ENCODE peak calls at places on chromosome 14, in ten cellular contexts. R, Z, Y, S, L, U, W, A, P and H are unnamed samples.

GRCh38 chr14:74418031-74418430 is 8.0 kb downstream of the SYNDIG1L start:
- DNase-seq in A (no peak), Y (no peak), S (no peak), L (no peak), W (no peak), R (no peak), P (no peak), Z (no peak), U (no peak), H (no peak)

GRCh38 chr14:99357856-99358390 is 85.9 kb upstream of the BCL11B start:
- DNase-seq in W (no peak), P (no peak), A (no peak), L (no peak), S (no peak), Y (no peak), R (no peak), U (no peak), Z (no peak), H (no peak)

GRCh38 chr14:53900499-53900898 is 56.1 kb downstream of the BMP4 start:
- DNase-seq in W (no peak), Z (no peak), P (no peak), R (no peak), U (no peak), Y (no peak), L (no peak), A (peak), S (no peak), H (no peak)

GRCh38 chr14:33275879-33276278 is 337.2 kb downstream of the NPAS3 start:
- DNase-seq in P (no peak), L (no peak), Y (no peak), W (no peak), Z (no peak), S (no peak), R (no peak), A (no peak), U (no peak), H (no peak)

GRCh38 chr14:59482471-59483331 is 1.5 kb downstream of the L3HYPDH start:
- DNase-seq in A (peak), Y (no peak), W (no peak), R (peak), U (peak), P (peak), L (no peak), S (peak), Z (no peak), H (peak)

GRCh38 chr14:87896393-87897380 is 96.3 kb downstream of the GALC start:
- DNase-seq in S (no peak), A (peak), R (peak), W (peak), U (peak), Y (no peak), L (no peak), Z (no peak), P (peak), H (peak)

GRCh38 chr14:81990312-81990761 is 456.7 kb upstream of the SEL1L start:
- DNase-seq in L (peak), Y (no peak), Z (peak), U (peak), W (peak), S (no peak), R (peak), A (peak), P (no peak), H (peak)

GRCh38 chr14:49960453-49960852 is 67.6 kb downstream of the ARF6 start:
- DNase-seq in U (no peak), W (no peak), Y (no peak), R (no peak), Z (no peak), P (no peak), S (no peak), A (no peak), L (no peak), H (no peak)

GRCh38 chr14:51310453-51311074 is 70.5 kb downstream of the TMX1 start:
- DNase-seq in S (no peak), L (no peak), Y (no peak), P (no peak), W (no peak), Z (no peak), R (no peak), U (no peak), A (peak), H (no peak)

GRCh38 chr14:103067231-103067954 is 10.0 kb upstream of the CDC42BPB start:
- DNase-seq in L (no peak), R (peak), W (no peak), Z (no peak), Y (no peak), A (peak), S (peak), U (peak), P (peak), H (no peak)

GRCh38 chr14:95519699-95520098 is 3.2 kb upstream of the SYNE3 start:
- DNase-seq in S (no peak), U (peak), L (peak), P (peak), Y (peak), W (no peak), R (no peak), Z (peak), A (peak), H (no peak)

GRCh38 chr14:106875503-106875902 is 1349.1 kb downstream of the TMEM121 start:
- DNase-seq in S (no peak), R (peak), A (no peak), Z (no peak), L (peak), U (no peak), Y (no peak), W (no peak), P (no peak), H (no peak)

GRCh38 chr14:26597136-26598080 is at the start of gene NOVA1:
- DNase-seq in S (no peak), Z (no peak), U (no peak), P (peak), R (no peak), W (no peak), L (no peak), Y (no peak), A (peak), H (no peak)

GRCh38 chr14:101078892-101079221 is 175.3 kb upstream of the RTL1 start:
- DNase-seq in L (no peak), P (no peak), W (no peak), Z (no peak), A (no peak), R (no peak), S (no peak), Y (no peak), U (no peak), H (no peak)

GRCh38 chr14:91570021-91570420 is 59.9 kb upstream of the PPP4R3A start:
- DNase-seq in S (no peak), Y (no peak), L (no peak), Z (no peak), A (no peak), W (no peak), P (no peak), U (no peak), R (no peak), H (no peak)

GRCh38 chr14:77100961-77101360 is 2.9 kb downstream of the CIPC start:
- DNase-seq in U (peak), Y (no peak), W (no peak), L (no peak), P (no peak), Z (no peak), A (no peak), R (no peak), S (no peak), H (no peak)

GRCh38 chr14:104996483-104996882 is 10.9 kb downstream of the CLBA1 start:
- DNase-seq in Y (no peak), R (no peak), W (no peak), U (no peak), Z (no peak), P (no peak), A (no peak), S (no peak), L (no peak), H (no peak)

GRCh38 chr14:104424406-104425072 is 155.0 kb upstream of the C14orf180 start:
- DNase-seq in U (no peak), L (no peak), A (peak), W (no peak), R (no peak), S (no peak), P (no peak), Z (no peak), Y (no peak), H (no peak)

GRCh38 chr14:81311128-81311527 is 89.0 kb downstream of the STON2 start:
- DNase-seq in U (no peak), Z (no peak), L (no peak), Y (no peak), S (no peak), W (no peak), P (no peak), R (no peak), A (no peak), H (no peak)

GRCh38 chr14:69335421-69335820 is 62.7 kb downstream of the ERH start:
- DNase-seq in P (peak), S (peak), Z (no peak), Y (no peak), R (no peak), A (no peak), L (no peak), W (no peak), U (peak), H (no peak)

GRCh38 chr14:20262642-20263128 is 23.6 kb downstream of the OR11H4 start:
- DNase-seq in U (peak), W (no peak), A (peak), P (peak), L (no peak), Y (no peak), R (no peak), S (peak), Z (no peak), H (peak)

GRCh38 chr14:67533754-67534085 is 630 bp downstream of the PLEKHH1 start:
- DNase-seq in S (no peak), W (no peak), A (no peak), L (no peak), Y (no peak), P (no peak), Z (no peak), U (no peak), R (no peak), H (no peak)

GRCh38 chr14:33711761-33712160 is 239.1 kb downstream of the EGLN3 start:
- DNase-seq in P (no peak), S (no peak), R (no peak), L (no peak), U (no peak), Y (no peak), Z (no peak), A (no peak), W (no peak), H (no peak)

GRCh38 chr14:61475316-61475715 is 153.9 kb downstream of the PRKCH start:
- DNase-seq in A (peak), R (peak), Z (no peak), S (no peak), Y (no peak), P (no peak), U (peak), W (peak), L (no peak), H (no peak)

GRCh38 chr14:105999361-106000028 is 473.1 kb downstream of the TMEM121 start:
- DNase-seq in U (peak), L (peak), A (no peak), W (peak), S (no peak), Y (peak), P (no peak), Z (peak), R (peak), H (no peak)

GRCh38 chr14:39107624-39108023 is 4.6 kb upstream of the SEC23A start:
- DNase-seq in L (no peak), Y (no peak), A (peak), S (no peak), R (no peak), Z (no peak), U (peak), P (no peak), W (no peak), H (no peak)

GRCh38 chr14:56918849-56919574 is 108.7 kb upstream of the OTX2 start:
- DNase-seq in Y (no peak), R (no peak), L (no peak), Z (no peak), W (no peak), S (no peak), P (no peak), A (no peak), U (no peak), H (no peak)